ENCODE peak calls at places on chromosome 9, in four cellular contexts. Y, Z, F and J are unnamed samples.

GRCh38 chr9:89496645-89497044 is 1.3 kb downstream of the SEMA4D start:
- DNase-seq in Y (no peak), Z (no peak), F (no peak), J (no peak)

GRCh38 chr9:16509946-16510504 is 360.4 kb downstream of the BNC2 start:
- DNase-seq in Y (no peak), Z (no peak), F (no peak), J (no peak)

GRCh38 chr9:87850405-87850804 is 32.3 kb upstream of the SPATA31E1 start:
- DNase-seq in Y (no peak), F (no peak), Z (no peak), J (no peak)

GRCh38 chr9:128575469-128575868 is 23.1 kb downstream of the SPTAN1 start:
- DNase-seq in Y (no peak), F (no peak), Z (no peak), J (no peak)

GRCh38 chr9:115063058-115063850 is 54.7 kb downstream of the TNC start:
- DNase-seq in Y (no peak), F (no peak), Z (no peak), J (no peak)

GRCh38 chr9:133074111-133074651 is 12.4 kb downstream of the CEL start:
- DNase-seq in F (peak; percentile 27), Z (no peak), Y (no peak), J (no peak)

GRCh38 chr9:106934424-106934823 is 71.5 kb downstream of the ZNF462 start:
- DNase-seq in F (no peak), Z (no peak), Y (no peak), J (no peak)

GRCh38 chr9:14439555-14439954 is 125.6 kb upstream of the NFIB start:
- DNase-seq in Z (no peak), F (no peak), Y (no peak), J (no peak)

GRCh38 chr9:110050925-110051355 is 157.0 kb downstream of the C9orf152 start:
- DNase-seq in Y (no peak), Z (no peak), F (no peak), J (no peak)

GRCh38 chr9:5518061-5518936 is 8.0 kb downstream of the PDCD1LG2 start:
- DNase-seq in Z (no peak), F (no peak), Y (no peak), J (no peak)

GRCh38 chr9:85212887-85213286 is 528.9 kb downstream of the AGTPBP1 start:
- DNase-seq in F (peak; percentile 0), Y (no peak), Z (no peak), J (no peak)

DNA sequence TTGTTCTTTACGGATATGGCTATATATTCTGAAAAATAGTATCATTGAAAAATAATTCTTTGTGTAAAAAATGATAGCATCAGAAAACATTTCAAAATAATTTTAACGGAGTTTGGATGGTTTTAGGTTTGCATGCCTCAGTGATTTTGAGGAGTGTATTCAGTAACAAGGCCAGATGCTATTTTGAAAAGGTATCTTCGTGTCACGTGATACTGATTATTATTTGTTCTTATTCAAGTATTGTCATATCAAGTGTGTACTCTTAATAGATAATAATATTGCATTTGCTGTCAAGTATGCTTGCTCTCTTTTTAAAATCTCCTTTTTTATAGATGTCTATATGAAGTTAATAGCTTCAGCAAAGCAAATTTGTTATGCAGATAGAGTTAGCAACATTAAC is 313.1 kb upstream of the PTPRD start:
- DNase-seq in F (no peak), Y (no peak), Z (no peak), J (no peak)
- TF ChIP-seq CBX5 in F (no peak), Y (no peak), Z (no peak), J (no peak)

GRCh38 chr9:122087406-122088200 is 5.5 kb downstream of the TTLL11 start:
- DNase-seq in Z (no peak), Y (no peak), F (no peak), J (no peak)
- TF ChIP-seq POLR2AphosphoS5 in Z (no peak), Y (no peak), F (no peak), J (no peak)

GRCh38 chr9:77710965-77711657 is 63.0 kb upstream of the GNA14 start:
- DNase-seq in F (no peak), Z (no peak), Y (no peak), J (no peak)

GRCh38 chr9:77710276-77710675 is 62.2 kb upstream of the GNA14 start:
- DNase-seq in Y (no peak), F (no peak), Z (no peak), J (no peak)

GRCh38 chr9:77712533-77713130 is 64.5 kb upstream of the GNA14 start:
- DNase-seq in Z (no peak), Y (peak; percentile 20), F (no peak), J (no peak)

GRCh38 chr9:77708416-77708815 is 60.3 kb upstream of the GNA14 start:
- DNase-seq in Z (no peak), F (no peak), Y (no peak), J (no peak)

GRCh38 chr9:77707696-77708095 is 59.6 kb upstream of the GNA14 start:
- DNase-seq in Z (no peak), Y (peak; percentile 62), F (no peak), J (no peak)
- TF ChIP-seq HDAC6 in Z (no peak), Y (no peak), F (no peak), J (no peak)

GRCh38 chr9:33881635-33882034 is 64.7 kb downstream of the UBE2R2 start:
- DNase-seq in Y (no peak), Z (no peak), F (no peak), J (no peak)
- TF ChIP-seq CBX5 in Y (no peak), Z (no peak), F (no peak), J (no peak)

GRCh38 chr9:37037137-37037743 is 3.2 kb upstream of the PAX5 start:
- DNase-seq in Y (no peak), F (no peak), Z (no peak), J (no peak)

GRCh38 chr9:37034320-37034937 is 361 bp upstream of the PAX5 start:
- DNase-seq in Z (no peak), Y (no peak), F (no peak), J (peak; percentile 85)

GRCh38 chr9:37036237-37037136 is 2.4 kb upstream of the PAX5 start:
- DNase-seq in Y (no peak), F (no peak), Z (no peak), J (no peak)

GRCh38 chr9:37034938-37035471 is 937 bp upstream of the PAX5 start:
- DNase-seq in F (no peak), Z (no peak), Y (no peak), J (peak; percentile 69)

DNA sequence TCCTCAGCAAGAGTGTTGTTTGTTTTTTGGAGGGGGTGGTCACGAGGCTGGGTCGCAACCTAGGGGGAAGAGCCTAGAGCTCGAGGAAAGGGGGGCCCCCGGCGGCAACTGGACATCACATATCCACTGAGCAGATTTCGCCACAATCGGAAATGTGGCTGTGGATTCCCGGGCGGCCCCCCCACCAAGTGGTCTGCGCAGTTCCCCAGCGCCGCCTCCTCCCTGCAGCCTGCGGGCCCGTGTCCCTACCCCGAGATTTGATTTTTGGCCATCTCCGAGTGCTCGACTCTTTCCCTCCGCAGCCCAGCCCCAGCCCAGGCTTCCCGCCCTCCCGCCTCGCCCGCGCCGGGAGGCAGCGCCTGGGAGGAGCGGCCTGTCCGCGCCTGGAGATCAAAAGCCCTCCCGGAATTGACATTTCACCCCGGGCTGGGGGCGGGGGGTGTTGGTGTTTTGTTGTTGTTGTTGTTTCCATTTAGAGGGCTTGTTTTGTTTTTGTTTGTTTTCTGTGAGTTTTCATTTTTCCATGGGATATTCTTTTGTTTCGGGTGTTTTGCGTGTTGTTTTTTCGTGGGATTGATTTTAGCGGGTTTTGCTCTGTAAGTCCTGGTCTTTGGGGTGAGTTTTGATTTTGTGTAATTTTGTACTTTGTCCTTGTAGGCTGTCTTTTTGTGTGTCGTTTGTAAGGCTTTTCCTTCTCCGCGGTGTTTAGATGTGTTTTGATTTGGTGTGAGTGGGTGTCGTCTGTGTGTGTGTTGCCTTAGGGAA is 1.6 kb upstream of the PAX5 start:
- DNase-seq in F (no peak), Z (no peak), Y (no peak), J (peak; percentile 68)
- TF ChIP-seq POLR2AphosphoS5 in F (no peak), Z (no peak), Y (no peak), J (no peak)

GRCh38 chr9:125401317-125401716 is 139.7 kb downstream of the GAPVD1 start:
- DNase-seq in Z (no peak), F (no peak), Y (no peak), J (no peak)
- TF ChIP-seq HDAC6 in Z (no peak), F (no peak), Y (no peak), J (no peak)